ENCODE peak calls at places on chromosomes 6 and 20, in nine cellular contexts. B is right cardiac atrium, I is RPMI8226, H is neural progenitor cell, E is gastrocnemius medialis, F is GM23248, N is mesothelial cell of epicardium, Q is lower leg skin, C is Daoy. G is an unnamed sample.

GRCh38 chr20:10634683-10635411 is 39.0 kb downstream of the JAG1 start:
- DNase-seq in F (peak; percentile 43), Q (no peak), N (no peak), E (no peak), B (no peak), I (no peak), C (no peak), H (no peak), G (peak; percentile 46)

GRCh38 chr6:15519681-15520080 is 143.1 kb downstream of the DTNBP1 start:
- DNase-seq in B (no peak), E (no peak), F (no peak), N (no peak), H (no peak), Q (no peak), C (no peak), I (no peak), G (no peak)

GRCh38 chr20:62935968-62936585 is 1.9 kb upstream of the GID8 start:
- DNase-seq in I (no peak), N (no peak), F (no peak), B (no peak), Q (no peak), H (peak; percentile 75), C (no peak), E (no peak), G (no peak)

GRCh38 chr20:36555248-36555647 is 13.9 kb downstream of the MYL9 start:
- DNase-seq in E (no peak), Q (no peak), H (no peak), B (no peak), F (no peak), N (no peak), I (no peak), C (no peak), G (no peak)

GRCh38 chr6:37049735-37049989 is 44.2 kb downstream of the FGD2 start:
- DNase-seq in N (no peak), E (no peak), F (no peak), I (no peak), B (no peak), H (no peak), Q (no peak), C (no peak), G (no peak)

GRCh38 chr20:44326391-44327159 is 10.3 kb upstream of the R3HDML start:
- DNase-seq in N (no peak), B (no peak), F (peak; percentile 21), Q (no peak), C (no peak), I (peak; percentile 47), H (peak; percentile 63), E (no peak), G (no peak)

GRCh38 chr6:133701633-133702331 is 187.1 kb upstream of the TCF21 start:
- DNase-seq in Q (no peak), N (no peak), I (no peak), H (no peak), E (no peak), C (no peak), B (peak; percentile 82), F (no peak), G (no peak)

GRCh38 chr6:130749402-130749801 is 77.8 kb upstream of the SMLR1 start:
- DNase-seq in Q (no peak), C (no peak), I (no peak), B (no peak), E (no peak), F (no peak), H (peak; percentile 36), N (no peak), G (no peak)

GRCh38 chr20:38143238-38143645 is 21.8 kb downstream of the TGM2 start:
- DNase-seq in C (peak; percentile 37), N (no peak), B (peak; percentile 47), I (no peak), H (no peak), E (no peak), F (no peak), Q (no peak), G (no peak)

GRCh38 chr6:43833223-43833995 is 63.4 kb downstream of the VEGFA start:
- DNase-seq in B (no peak), N (no peak), Q (no peak), H (no peak), E (no peak), F (no peak), C (peak; percentile 59), I (no peak), G (no peak)

G was measured in T1000.